ENCODE peak calls at places on chromosomes 16 and 17, in nine cellular contexts. U is AG10803, P is ascending aorta, F is HL-60, Q is osteocyte, X is endothelial cell, E is cardiac muscle cell, C is fibroblast of mammary gland, K is neural crest cell. N is an unnamed sample.

GRCh38 chr16:819336-819735 is 18.8 kb upstream of the GNG13 start:
- DNase-seq in Q (no peak), U (no peak), K (no peak), E (no peak), C (no peak), F (no peak), P (no peak), X (no peak), N (no peak)

GRCh38 chr16:66578596-66579531 is at the start of gene CMTM2:
- DNase-seq in X (no peak), Q (no peak), C (no peak), E (peak; percentile 12), K (no peak), F (no peak), U (peak; percentile 10), P (no peak), N (no peak)

GRCh38 chr17:21285164-21286065 is 904 bp downstream of the MAP2K3 start:
- DNase-seq in U (peak; percentile 64), X (no peak), E (peak; percentile 66), C (peak; percentile 69), K (no peak), P (no peak), F (no peak), Q (no peak), N (no peak)

GRCh38 chr16:57536306-57537193 is at the start of gene CCDC102A:
- DNase-seq in E (peak; percentile 28), F (no peak), U (peak; percentile 30), P (no peak), X (no peak), Q (peak; percentile 88), K (peak; percentile 57), C (no peak), N (no peak)

GRCh38 chr17:75078097-75079022 is 9.4 kb upstream of the SLC16A5 start:
- DNase-seq in X (no peak), E (peak; percentile 65), F (no peak), P (no peak), U (peak; percentile 79), Q (no peak), K (no peak), C (peak; percentile 72), N (peak; percentile 76)

GRCh38 chr16:69934044-69934443 is 17.1 kb upstream of the CLEC18A start:
- DNase-seq in F (no peak), X (no peak), E (no peak), U (no peak), P (no peak), K (no peak), C (no peak), Q (no peak), N (no peak)

GRCh38 chr17:72634621-72635020 is 457.9 kb downstream of the SLC39A11 start:
- DNase-seq in U (no peak), E (no peak), K (no peak), X (no peak), Q (no peak), P (no peak), C (no peak), F (no peak), N (peak; percentile 60)

GRCh38 chr16:3576211-3576610 is 992 bp downstream of the NLRC3 start:
- DNase-seq in F (no peak), Q (no peak), X (no peak), K (no peak), C (no peak), P (no peak), U (no peak), E (no peak), N (no peak)

GRCh38 chr17:12180644-12181261 is 160.1 kb downstream of the MAP2K4 start:
- DNase-seq in E (peak; percentile 71), U (peak; percentile 57), C (peak; percentile 66), Q (no peak), P (no peak), F (no peak), X (peak; percentile 37), K (peak; percentile 39), N (peak; percentile 50)

GRCh38 chr16:74867281-74867849 is 92.7 kb upstream of the FA2H start:
- DNase-seq in F (no peak), C (no peak), X (no peak), E (no peak), K (no peak), U (no peak), Q (no peak), P (no peak), N (no peak)

GRCh38 chr16:17972460-17972943 is 364.0 kb downstream of the NPIPA8 start:
- DNase-seq in E (no peak), C (no peak), X (no peak), F (no peak), P (no peak), U (peak; percentile 3), K (no peak), Q (no peak), N (no peak)

GRCh38 chr17:16269658-16270057 is 52.6 kb downstream of the PIGL start:
- DNase-seq in F (no peak), K (no peak), C (peak; percentile 87), E (peak; percentile 58), X (no peak), P (no peak), Q (no peak), U (peak; percentile 59), N (no peak)

GRCh38 chr16:6482861-6483530 is 849.6 kb upstream of the RBFOX1 start:
- DNase-seq in X (no peak), U (no peak), C (no peak), P (no peak), K (no peak), F (no peak), Q (no peak), E (no peak), N (no peak)

GRCh38 chr16:27195941-27196595 is 7.3 kb upstream of the KDM8 start:
- DNase-seq in U (no peak), P (no peak), K (no peak), Q (no peak), F (no peak), X (no peak), C (no peak), E (no peak), N (no peak)

GRCh38 chr17:62641101-62641500 is 13.6 kb downstream of the MRC2 start:
- DNase-seq in E (no peak), C (no peak), F (no peak), U (no peak), Q (no peak), K (no peak), P (no peak), X (no peak), N (no peak)

GRCh38 chr17:75587718-75588545 is at the start of gene MYO15B:
- DNase-seq in C (no peak), Q (no peak), K (peak; percentile 64), F (no peak), E (peak; percentile 62), P (no peak), X (peak; percentile 81), U (no peak), N (peak; percentile 70)

GRCh38 chr17:44102845-44103622 is 20.4 kb downstream of the HDAC5 start:
- DNase-seq in P (no peak), X (no peak), U (no peak), F (no peak), K (no peak), E (no peak), C (no peak), Q (no peak), N (no peak)

GRCh38 chr17:73589096-73589980 is 54.9 kb downstream of the SDK2 start:
- DNase-seq in F (no peak), P (no peak), U (no peak), Q (no peak), C (peak; percentile 25), X (no peak), E (no peak), K (no peak), N (no peak)

GRCh38 chr17:46176975-46177374 is 16.3 kb downstream of the KANSL1 start:
- DNase-seq in K (no peak), F (no peak), E (no peak), P (no peak), C (no peak), U (no peak), X (no peak), Q (no peak), N (no peak)
- TF ChIP-seq CTCF in K (no peak), F (no peak), E (no peak), P (no peak), C (no peak), U (no peak), X (no peak), Q (no peak), N (no peak)

DNA sequence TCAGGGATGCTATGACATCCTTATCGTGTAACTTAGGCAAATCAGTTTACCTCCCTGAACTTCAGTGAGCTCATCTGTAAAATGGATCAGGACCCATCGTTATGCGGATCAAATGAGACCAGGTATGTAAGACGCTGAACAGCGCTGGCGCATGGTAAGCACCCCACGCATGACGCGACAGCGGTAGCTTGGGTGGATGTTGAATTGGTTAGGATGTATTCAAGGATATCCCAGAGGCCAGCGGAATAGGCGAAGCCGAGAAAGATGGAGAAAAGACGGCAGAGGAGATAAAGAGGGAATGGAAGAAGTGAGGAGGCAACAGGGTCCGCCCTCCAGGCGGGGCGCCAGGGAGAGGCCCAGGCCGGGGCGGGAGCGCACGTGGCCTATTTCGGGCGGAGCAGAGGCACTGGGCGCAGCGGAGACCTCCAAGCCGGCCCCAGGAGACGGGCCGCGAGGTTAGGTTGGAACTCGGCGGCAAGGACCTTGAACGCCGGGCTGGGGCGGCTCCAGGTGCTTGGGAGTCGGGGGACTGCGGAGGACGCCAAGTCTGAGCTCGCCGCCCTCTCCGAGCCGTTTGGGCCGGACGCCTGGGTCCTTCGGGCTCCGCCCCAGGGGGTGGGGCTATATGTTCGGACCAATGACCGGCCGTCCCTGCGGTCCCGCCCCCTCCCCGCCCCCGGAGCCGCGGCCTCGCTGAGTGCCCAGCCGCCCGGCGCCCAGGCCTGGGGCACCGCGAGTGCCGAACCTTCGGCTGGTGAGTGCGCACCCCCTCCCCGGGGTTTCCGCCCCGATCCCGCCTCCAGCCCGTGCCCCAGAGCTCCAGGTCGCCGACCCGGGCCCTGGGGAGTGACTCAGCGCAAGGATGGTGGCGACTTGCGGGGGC is at the start of gene ZNF771:
- DNase-seq in U (peak; percentile 84), X (peak; percentile 84), P (peak; percentile 70), Q (peak; percentile 96), K (peak; percentile 79), C (peak; percentile 79), F (peak; percentile 83), E (peak; percentile 92), N (peak; percentile 97)
- TF ChIP-seq CTCF in U (no peak), X (no peak), P (peak; percentile 4), Q (peak; percentile 9), K (peak; percentile 26), C (no peak), F (no peak), E (no peak), N (no peak)

DNA sequence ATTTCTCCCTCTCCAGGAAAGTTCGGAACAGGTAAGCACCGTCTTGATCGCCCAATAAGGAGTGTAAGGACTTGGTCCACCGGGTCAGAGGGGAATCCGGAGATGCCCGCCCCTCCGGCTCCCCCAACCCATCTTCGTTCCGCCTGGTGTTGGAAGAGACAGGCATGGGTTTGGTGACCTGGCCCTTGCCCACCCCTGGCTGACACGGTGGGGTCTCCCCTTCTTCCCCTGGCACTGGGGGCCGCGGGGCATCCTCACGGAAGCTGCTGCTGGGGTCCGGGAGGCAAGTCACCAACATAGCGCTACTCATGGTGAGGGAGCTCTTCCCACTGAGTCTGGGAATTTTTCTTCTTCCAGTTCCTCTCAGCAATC is 3.2 kb downstream of the AXIN2 start:
- DNase-seq in K (no peak), C (no peak), P (no peak), U (no peak), X (no peak), Q (no peak), E (no peak), F (no peak), N (no peak)
- TF ChIP-seq CTCF in K (no peak), C (no peak), P (no peak), U (no peak), X (no peak), Q (no peak), E (no peak), F (no peak), N (no peak)

GRCh38 chr16:25443994-25444393 is 186.3 kb upstream of the ZKSCAN2 start:
- DNase-seq in C (no peak), U (no peak), E (no peak), Q (no peak), F (no peak), X (no peak), P (no peak), K (no peak), N (no peak)
- TF ChIP-seq CTCF in C (no peak), U (no peak), E (no peak), Q (no peak), F (no peak), X (no peak), P (no peak), K (no peak), N (no peak)

N was measured in Calu3.